ENCODE peak calls at places on chromosomes 11 and 22, in five cellular contexts. One of them, this sample, is unnamed.

GRCh38 chr11:65095974-65096806 is at the start of gene VPS51:
- DNase-seq in fibroblast of pulmonary artery: peak; percentile 95
- DNase-seq in KG1: peak; percentile 88
- DNase-seq in effector memory CD8-positive, alpha-beta T cell: peak; percentile 80
- DNase-seq in ACHN: peak; percentile 81
- DNase-seq in this sample: peak; percentile 95

GRCh38 chr22:17576475-17576874 is 13.2 kb downstream of the SLC25A18 start:
- DNase-seq in fibroblast of pulmonary artery: peak; percentile 80
- DNase-seq in effector memory CD8-positive, alpha-beta T cell: no peak
- DNase-seq in ACHN: peak; percentile 54
- DNase-seq in KG1: no peak
- DNase-seq in this sample: no peak

GRCh38 chr22:46737976-46738641 is at the start of gene CERK:
- DNase-seq in fibroblast of pulmonary artery: peak; percentile 71
- DNase-seq in effector memory CD8-positive, alpha-beta T cell: peak; percentile 46
- DNase-seq in KG1: peak; percentile 16
- DNase-seq in ACHN: peak; percentile 73
- DNase-seq in this sample: peak; percentile 80

GRCh38 chr22:25823276-25823675 is 81.3 kb downstream of the MYO18B start:
- DNase-seq in ACHN: no peak
- DNase-seq in fibroblast of pulmonary artery: no peak
- DNase-seq in KG1: no peak
- DNase-seq in effector memory CD8-positive, alpha-beta T cell: no peak
- DNase-seq in this sample: no peak

GRCh38 chr22:49689255-49689770 is 138.4 kb downstream of the BRD1 start:
- DNase-seq in KG1: no peak
- DNase-seq in fibroblast of pulmonary artery: no peak
- DNase-seq in ACHN: no peak
- DNase-seq in effector memory CD8-positive, alpha-beta T cell: no peak
- DNase-seq in this sample: peak; percentile 46

GRCh38 chr11:45961841-45962240 is 39.4 kb downstream of the LARGE2 start:
- DNase-seq in effector memory CD8-positive, alpha-beta T cell: no peak
- DNase-seq in fibroblast of pulmonary artery: no peak
- DNase-seq in ACHN: no peak
- DNase-seq in KG1: no peak
- DNase-seq in this sample: no peak

GRCh38 chr11:7892059-7892699 is 38.9 kb downstream of the OR10A6 start:
- DNase-seq in effector memory CD8-positive, alpha-beta T cell: no peak
- DNase-seq in ACHN: no peak
- DNase-seq in fibroblast of pulmonary artery: peak; percentile 72
- DNase-seq in KG1: no peak
- DNase-seq in this sample: no peak

GRCh38 chr11:15072551-15073143 is 746 bp upstream of the CALCB start:
- DNase-seq in effector memory CD8-positive, alpha-beta T cell: no peak
- DNase-seq in ACHN: no peak
- DNase-seq in fibroblast of pulmonary artery: no peak
- DNase-seq in KG1: no peak
- DNase-seq in this sample: no peak

GRCh38 chr11:2877474-2877873 is 8.1 kb downstream of the CDKN1C start:
- DNase-seq in KG1: no peak
- DNase-seq in fibroblast of pulmonary artery: no peak
- DNase-seq in effector memory CD8-positive, alpha-beta T cell: no peak
- DNase-seq in ACHN: no peak
- DNase-seq in this sample: no peak

GRCh38 chr11:101974255-101974654 is 57.9 kb upstream of the ANGPTL5 start:
- DNase-seq in KG1: no peak
- DNase-seq in fibroblast of pulmonary artery: peak; percentile 18
- DNase-seq in effector memory CD8-positive, alpha-beta T cell: no peak
- DNase-seq in ACHN: peak; percentile 16
- DNase-seq in this sample: no peak

GRCh38 chr11:73343076-73343833 is 32.9 kb upstream of the RELT start:
- DNase-seq in KG1: no peak
- DNase-seq in fibroblast of pulmonary artery: no peak
- DNase-seq in effector memory CD8-positive, alpha-beta T cell: no peak
- DNase-seq in ACHN: no peak
- DNase-seq in this sample: no peak

GRCh38 chr11:35337136-35337918 is 82.0 kb downstream of the SLC1A2 start:
- DNase-seq in ACHN: peak; percentile 86
- DNase-seq in KG1: no peak
- DNase-seq in effector memory CD8-positive, alpha-beta T cell: no peak
- DNase-seq in fibroblast of pulmonary artery: peak; percentile 98
- DNase-seq in this sample: no peak

GRCh38 chr11:70544774-70545625 is 146.7 kb downstream of the CTTN start:
- DNase-seq in fibroblast of pulmonary artery: no peak
- DNase-seq in effector memory CD8-positive, alpha-beta T cell: no peak
- DNase-seq in ACHN: no peak
- DNase-seq in KG1: no peak
- DNase-seq in this sample: no peak

GRCh38 chr11:8593935-8594909 is at the start of gene STK33:
- DNase-seq in ACHN: peak; percentile 60
- DNase-seq in KG1: no peak
- DNase-seq in effector memory CD8-positive, alpha-beta T cell: no peak
- DNase-seq in fibroblast of pulmonary artery: peak; percentile 29
- DNase-seq in this sample: no peak

GRCh38 chr11:121892863-121893262 is 223.2 kb downstream of the BLID start:
- DNase-seq in effector memory CD8-positive, alpha-beta T cell: no peak
- DNase-seq in KG1: no peak
- DNase-seq in ACHN: no peak
- DNase-seq in fibroblast of pulmonary artery: peak; percentile 60
- DNase-seq in this sample: no peak

GRCh38 chr11:82906236-82906635 is 4.7 kb downstream of the DDIAS start:
- DNase-seq in ACHN: peak; percentile 45
- DNase-seq in KG1: peak; percentile 48
- DNase-seq in fibroblast of pulmonary artery: peak; percentile 54
- DNase-seq in effector memory CD8-positive, alpha-beta T cell: no peak
- DNase-seq in this sample: no peak

GRCh38 chr11:118401880-118402590 is 629 bp downstream of the ATP5MG start:
- DNase-seq in KG1: no peak
- DNase-seq in ACHN: peak; percentile 75
- DNase-seq in effector memory CD8-positive, alpha-beta T cell: no peak
- DNase-seq in fibroblast of pulmonary artery: peak; percentile 88
- DNase-seq in this sample: no peak

GRCh38 chr11:128492461-128492860 is 94.9 kb downstream of the ETS1 start:
- DNase-seq in ACHN: no peak
- DNase-seq in KG1: no peak
- DNase-seq in fibroblast of pulmonary artery: peak; percentile 81
- DNase-seq in effector memory CD8-positive, alpha-beta T cell: no peak
- DNase-seq in this sample: no peak